ENCODE peak calls at places on chromosomes 3 and 15, in five cellular contexts. C, L, B, J and P are unnamed samples.

GRCh38 chr15:48719668-48720067 is 74.2 kb upstream of the FBN1 start:
- DNase-seq in C (no peak), L (no peak), B (no peak), J (no peak), P (no peak)

GRCh38 chr3:167148121-167148520 is 232.0 kb downstream of the ZBBX start:
- DNase-seq in C (no peak), L (no peak), B (no peak), J (no peak), P (no peak)

GRCh38 chr15:41546846-41547786 is 3.1 kb upstream of the RPAP1 start:
- DNase-seq in C (peak; percentile 15), L (no peak), B (peak; percentile 42), J (no peak), P (no peak)

GRCh38 chr3:108053025-108053424 is 37.8 kb downstream of the CD47 start:
- DNase-seq in C (no peak), L (no peak), B (no peak), J (peak; percentile 30), P (no peak)

GRCh38 chr3:47424434-47425382 is 43.9 kb downstream of the PTPN23 start:
- DNase-seq in C (no peak), L (no peak), B (no peak), J (no peak), P (no peak)

GRCh38 chr15:95325763-95326688 is 1004.5 kb upstream of the NR2F2 start:
- DNase-seq in C (peak; percentile 27), L (no peak), B (peak; percentile 86), J (no peak), P (no peak)

GRCh38 chr3:72998489-72998888 is 1.9 kb downstream of the PPP4R2 start:
- DNase-seq in C (peak; percentile 28), L (no peak), B (no peak), J (no peak), P (no peak)

GRCh38 chr15:34942363-34942762 is 27.2 kb downstream of the AQR start:
- DNase-seq in C (peak; percentile 74), L (no peak), B (peak; percentile 78), J (no peak), P (no peak)

GRCh38 chr3:160810360-160810759 is 54.3 kb downstream of the PPM1L start:
- DNase-seq in C (peak; percentile 29), L (no peak), B (peak; percentile 3), J (peak; percentile 38), P (no peak)

GRCh38 chr3:190586631-190587000 is 72.7 kb downstream of the IL1RAP start:
- DNase-seq in C (peak; percentile 35), L (no peak), B (peak; percentile 62), J (no peak), P (no peak)

GRCh38 chr3:14795996-14796395 is 22.8 kb upstream of the FGD5 start:
- DNase-seq in C (no peak), L (no peak), B (no peak), J (no peak), P (no peak)

GRCh38 chr3:138724433-138724832 is 110.3 kb downstream of the PIK3CB start:
- DNase-seq in C (no peak), L (no peak), B (no peak), J (no peak), P (no peak)

GRCh38 chr3:2247831-2248230 is 149.2 kb downstream of the CNTN4 start:
- DNase-seq in C (no peak), L (no peak), B (no peak), J (no peak), P (no peak)

DNA sequence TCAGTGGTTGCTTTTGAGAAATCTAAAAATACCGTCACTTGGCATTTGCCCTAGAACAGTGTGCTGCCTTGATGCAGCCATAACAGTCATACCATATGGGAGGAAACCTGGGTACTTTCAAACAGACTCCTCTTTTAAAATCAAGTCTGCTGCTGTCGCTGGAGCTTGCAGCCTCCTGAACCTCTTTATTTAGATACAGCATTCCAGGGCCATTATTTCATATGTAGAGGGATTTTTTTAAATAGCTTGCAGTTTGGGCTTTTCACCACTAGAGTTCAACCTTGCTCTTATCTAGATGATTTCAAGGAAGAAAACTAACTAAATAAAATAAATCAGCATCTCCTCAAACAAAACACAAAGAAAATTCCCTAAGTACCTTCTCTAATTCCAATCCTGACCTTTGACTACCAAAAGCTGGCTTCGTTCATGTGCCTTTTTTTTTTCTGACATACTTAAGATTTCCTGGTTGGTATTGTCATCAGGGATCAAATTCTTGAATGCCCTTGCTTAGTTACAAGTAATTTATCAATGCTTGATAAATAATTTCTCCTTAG is 111.6 kb downstream of the KBTBD8 start:
- DNase-seq in C (peak; percentile 84), L (no peak), B (peak; percentile 79), J (no peak), P (peak; percentile 22)
- TF ChIP-seq CTCF in C (peak; percentile 82), L (peak; percentile 61), B (peak; percentile 72), J (peak; percentile 24), P (peak; percentile 73)

GRCh38 chr3:65593780-65594752 is 444.7 kb downstream of the MAGI1 start:
- DNase-seq in C (no peak), L (no peak), B (no peak), J (no peak), P (no peak)
- H3K4me3 ChIP-seq in C (no peak overlapping the region), L (no peak overlapping the region), B (no peak overlapping the region), J (no peak overlapping the region), P (no peak overlapping the region)

DNA sequence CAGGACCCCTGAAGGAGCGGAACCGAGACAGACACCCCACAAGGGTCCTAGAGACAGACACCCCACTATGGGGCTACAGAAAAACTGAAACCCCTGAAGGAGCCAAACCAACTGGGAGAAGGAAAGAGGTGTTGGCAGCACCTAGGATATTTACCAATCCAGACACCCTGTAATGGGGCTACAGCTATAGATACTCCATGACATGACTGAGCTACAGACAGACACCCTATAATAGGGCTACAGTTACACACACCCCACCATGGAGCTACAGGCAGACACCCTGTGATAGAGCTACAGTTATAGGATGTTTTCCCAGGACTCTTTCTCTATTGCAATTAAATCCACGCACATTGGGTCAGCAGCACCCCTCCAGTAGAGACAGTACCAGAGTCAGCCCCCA is 22.6 kb upstream of the ADGRG7 start:
- DNase-seq in C (no peak), L (no peak), B (no peak), J (no peak), P (no peak)
- TF ChIP-seq CTCF in C (no peak), L (no peak), B (no peak), J (no peak), P (no peak)

DNA sequence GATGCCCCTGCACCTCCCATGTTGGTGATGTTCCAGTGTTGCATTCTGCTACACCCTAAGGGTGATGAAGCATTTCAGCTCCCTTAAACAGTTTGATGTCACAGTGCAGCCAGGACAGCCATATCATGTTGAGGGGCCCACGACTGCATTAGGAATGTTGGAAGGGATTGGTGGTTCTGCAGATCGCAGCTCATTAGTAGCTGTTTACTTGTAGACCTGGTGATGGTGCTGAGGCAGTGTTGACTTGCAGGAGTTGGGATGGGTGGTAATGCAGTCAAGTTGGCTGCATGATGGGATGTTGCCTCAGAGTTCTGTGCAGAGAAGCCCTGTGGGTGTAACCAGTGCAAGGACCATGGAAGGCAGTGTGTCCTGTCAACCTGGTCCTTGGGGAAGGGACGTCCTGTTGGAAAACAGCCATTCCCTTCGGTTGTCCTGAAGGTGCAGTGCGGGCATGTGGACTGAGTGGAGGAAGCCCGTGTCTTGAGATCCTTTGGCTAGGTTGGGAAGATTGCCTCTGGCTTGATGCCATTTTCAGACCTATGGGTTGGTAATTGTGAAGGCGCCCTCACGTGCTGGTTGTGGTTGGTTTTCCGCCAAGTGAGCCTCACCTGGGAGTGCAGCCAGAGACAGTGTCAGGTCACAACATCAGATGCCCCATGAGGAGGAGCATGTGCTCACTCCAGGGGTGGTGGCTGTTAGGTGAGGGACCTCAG is 100.7 kb downstream of the SNRPN start:
- DNase-seq in C (no peak), L (no peak), B (no peak), J (no peak), P (no peak)
- H3K4me3 ChIP-seq in C (no peak overlapping the region), L (no peak overlapping the region), B (no peak overlapping the region), J (no peak overlapping the region), P (no peak overlapping the region)

GRCh38 chr3:17686613-17687012 is 55.8 kb downstream of the TBC1D5 start:
- DNase-seq in C (peak; percentile 26), L (no peak), B (peak; percentile 46), J (no peak), P (no peak)
- TF ChIP-seq CTCF in C (peak; percentile 30), L (peak; percentile 15), B (peak; percentile 34), J (no peak), P (no peak)

GRCh38 chr3:74409066-74409465 is 205.4 kb downstream of the CNTN3 start:
- DNase-seq in C (no peak), L (no peak), B (no peak), J (no peak), P (no peak)
- H3K4me3 ChIP-seq in C (no peak overlapping the region), L (no peak overlapping the region), B (no peak overlapping the region), J (no peak overlapping the region), P (no peak overlapping the region)